ENCODE peak calls at places on chromosomes 4 and X, in six cellular contexts. D is neural crest cell, J is brain microvascular endothelial cell, L is GM10248, X is endodermal cell, O is kidney epithelial cell. Q is an unnamed sample.

GRCh38 chrX:153667931-153668396 is 5.6 kb downstream of the PNCK start:
- DNase-seq in J (peak; percentile 69), O (peak; percentile 10), D (peak; percentile 78), L (peak; percentile 74), X (peak; percentile 93), Q (peak; percentile 89)

GRCh38 chr4:119025440-119025839 is 110.2 kb upstream of the MYOZ2 start:
- DNase-seq in D (no peak), X (no peak), L (no peak), J (peak; percentile 65), O (peak; percentile 56), Q (peak; percentile 60)

GRCh38 chr4:152679414-152680281 is at the start of gene TMEM154:
- DNase-seq in D (peak; percentile 54), O (peak; percentile 62), X (peak; percentile 92), J (peak; percentile 36), L (peak; percentile 67), Q (peak; percentile 63)

GRCh38 chr4:56468097-56468422 is 643 bp downstream of the SRP72 start:
- DNase-seq in L (peak; percentile 38), D (no peak), J (peak; percentile 32), O (no peak), X (peak; percentile 73), Q (peak; percentile 35)

GRCh38 chrX:121365572-121366161 is 318.3 kb downstream of the GLUD2 start:
- DNase-seq in O (no peak), L (no peak), J (no peak), X (peak; percentile 55), D (no peak), Q (no peak)

GRCh38 chrX:153333821-153334653 is at the start of gene ZNF275:
- DNase-seq in L (peak; percentile 89), O (no peak), J (peak; percentile 39), X (peak; percentile 90), D (peak; percentile 66), Q (peak; percentile 87)

GRCh38 chr4:175419120-175419774 is 392.8 kb downstream of the GPM6A start:
- DNase-seq in X (no peak), O (peak; percentile 99), J (peak; percentile 95), L (no peak), D (no peak), Q (no peak)

GRCh38 chrX:10450959-10451355 is 169.4 kb downstream of the MID1 start:
- DNase-seq in J (peak; percentile 5), X (no peak), O (no peak), L (no peak), D (no peak), Q (no peak)

GRCh38 chr4:185711764-185712163 is 100.2 kb downstream of the SORBS2 start:
- DNase-seq in O (no peak), L (no peak), J (peak; percentile 82), X (no peak), D (no peak), Q (peak; percentile 43)

GRCh38 chrX:120336899-120337298 is 25.0 kb upstream of the ATP1B4 start:
- DNase-seq in O (no peak), D (no peak), L (no peak), X (no peak), J (no peak), Q (no peak)

GRCh38 chrX:22246620-22247019 is 26.1 kb upstream of the CBLL2 start:
- DNase-seq in J (no peak), X (no peak), O (no peak), L (no peak), D (no peak), Q (no peak)

GRCh38 chr4:18935956-18936355 is 914.4 kb upstream of the LCORL start:
- DNase-seq in J (no peak), D (no peak), O (peak; percentile 31), L (no peak), X (peak; percentile 62), Q (peak; percentile 6)

GRCh38 chrX:2654436-2655340 is 36.4 kb upstream of the CD99 start:
- DNase-seq in X (peak; percentile 69), L (no peak), J (no peak), O (no peak), D (no peak), Q (no peak)

GRCh38 chr4:15100994-15101695 is 98.9 kb downstream of the CPEB2 start:
- DNase-seq in L (no peak), D (no peak), X (no peak), O (no peak), J (no peak), Q (peak; percentile 24)

DNA sequence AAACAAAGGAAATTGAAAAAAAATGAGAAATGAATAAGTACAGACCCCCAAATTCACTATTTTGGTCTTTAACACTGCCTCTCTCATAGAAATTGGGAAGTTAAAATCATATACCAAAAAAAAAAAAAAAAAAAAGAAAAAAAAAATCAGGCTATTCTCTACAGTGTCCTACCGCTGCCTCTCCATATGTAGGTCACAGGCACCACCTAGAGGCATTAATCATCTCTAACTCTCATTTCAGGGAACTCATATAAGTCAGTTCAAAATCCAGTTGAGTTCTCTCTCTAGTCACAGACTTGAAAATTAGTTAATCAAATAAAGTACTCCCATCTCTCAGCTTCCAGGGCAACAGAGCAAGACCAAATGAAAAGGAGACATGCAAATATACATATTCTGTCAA is 47.9 kb downstream of the COX18 start:
- DNase-seq in D (no peak), J (peak; percentile 54), O (no peak), X (no peak), L (peak; percentile 42), Q (peak; percentile 77)
- TF ChIP-seq CTCF in D (peak; percentile 61), J (peak; percentile 61), O (peak; percentile 25), X (peak; percentile 83), L (peak; percentile 30), Q (peak; percentile 49)

GRCh38 chr4:44725166-44725565 is 1.2 kb downstream of the GNPDA2 start:
- DNase-seq in O (no peak), D (no peak), J (no peak), L (peak; percentile 1), X (no peak), Q (no peak)

GRCh38 chr4:44722001-44722400 is 4.4 kb downstream of the GNPDA2 start:
- DNase-seq in O (no peak), D (no peak), L (no peak), X (no peak), J (no peak), Q (no peak)

GRCh38 chr4:44727471-44727870 is 1.1 kb upstream of the GNPDA2 start:
- DNase-seq in J (no peak), L (no peak), X (no peak), D (no peak), O (no peak), Q (no peak)

GRCh38 chr4:44725861-44726820 is at the start of gene GNPDA2:
- DNase-seq in L (peak; percentile 90), J (peak; percentile 91), X (peak; percentile 93), D (peak; percentile 77), O (peak; percentile 41), Q (peak; percentile 94)
- TF ChIP-seq CTCF in L (peak; percentile 14), J (peak; percentile 38), X (peak; percentile 16), D (no peak), O (peak; percentile 10), Q (peak; percentile 38)

DNA sequence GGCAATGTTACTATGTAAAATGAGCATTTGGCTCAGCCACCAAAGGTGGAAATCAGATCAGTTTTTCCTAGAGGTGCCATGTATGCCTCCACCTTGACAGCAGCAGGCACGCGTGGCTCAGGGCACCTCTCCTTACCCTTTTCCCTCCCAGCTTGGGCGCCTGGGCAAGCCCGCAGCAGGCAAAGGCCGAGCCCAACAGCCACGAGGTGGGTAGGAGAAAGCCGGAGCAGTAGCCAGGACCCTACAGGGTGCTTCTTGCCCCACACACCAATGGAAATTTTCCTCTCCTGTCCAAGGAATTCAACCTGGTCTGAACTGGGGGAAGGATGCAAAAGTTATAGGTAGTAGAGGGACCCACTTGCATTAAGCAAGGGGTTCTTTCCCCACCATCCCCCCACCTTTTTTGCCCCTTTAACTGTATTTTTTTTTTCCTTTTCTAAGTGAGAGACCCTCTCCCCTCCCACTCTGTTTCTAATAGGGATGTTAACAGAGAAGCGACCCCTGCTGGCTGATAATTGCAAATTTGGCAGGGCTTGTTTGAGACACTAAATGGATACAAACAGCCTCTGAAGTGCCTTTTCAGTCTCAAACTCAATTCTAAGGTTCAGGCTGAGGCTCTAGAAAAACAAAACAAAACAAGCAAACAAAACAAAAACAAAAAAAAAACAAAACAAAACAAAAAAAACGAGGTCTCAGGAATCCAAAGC is 895.1 kb downstream of the PCDH18 start:
- DNase-seq in J (peak; percentile 18), D (peak; percentile 44), L (peak; percentile 17), O (no peak), X (peak; percentile 86), Q (peak; percentile 44)
- TF ChIP-seq CTCF in J (peak; percentile 64), D (peak; percentile 62), L (peak; percentile 53), O (peak; percentile 35), X (peak; percentile 79), Q (peak; percentile 52)

DNA sequence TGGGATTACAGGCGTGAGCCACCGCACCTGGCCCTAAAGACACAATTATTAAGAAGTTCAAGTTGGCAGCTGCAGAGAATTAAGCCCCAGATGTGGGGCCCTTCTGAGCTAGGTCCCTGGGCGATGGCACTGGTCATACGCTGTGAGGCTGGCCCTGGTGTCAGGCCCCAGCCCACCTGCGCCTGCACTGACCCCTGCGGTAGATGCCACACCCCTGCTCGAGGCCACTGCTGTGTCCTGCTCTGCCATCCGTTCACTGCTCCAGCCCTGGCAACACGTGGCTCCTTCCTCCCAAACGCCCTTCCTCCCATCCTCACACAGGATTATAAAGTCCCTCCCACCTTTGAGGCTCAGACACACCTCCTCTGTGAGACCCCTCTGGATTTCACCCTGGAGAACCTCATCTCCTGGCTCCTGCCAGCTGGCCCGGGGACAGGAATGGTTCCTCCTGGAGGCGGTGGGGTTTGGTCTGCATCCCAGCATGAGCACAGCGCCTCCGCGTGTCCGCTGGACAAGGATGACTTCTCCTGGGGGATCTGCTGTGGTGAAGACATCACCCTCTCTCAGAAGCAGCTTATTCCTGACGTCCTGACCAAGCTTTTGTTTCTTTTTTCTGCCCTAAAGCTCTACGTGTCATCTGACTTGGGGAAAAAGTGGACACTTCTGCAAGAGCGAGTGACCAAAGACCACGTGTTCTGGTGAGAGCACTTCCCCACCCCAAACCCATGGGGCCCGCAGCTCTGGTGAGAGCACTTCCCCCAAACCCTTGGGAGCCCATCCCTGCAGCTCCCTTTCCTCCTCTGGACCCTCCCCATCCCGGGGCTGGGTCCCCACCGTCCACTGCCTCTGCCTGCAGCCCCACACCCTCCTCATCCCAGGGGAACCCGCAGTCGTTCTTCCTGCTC is 219.0 kb upstream of the PSAPL1 start:
- DNase-seq in O (no peak), L (no peak), D (no peak), J (no peak), X (no peak), Q (no peak)
- TF ChIP-seq CTCF in O (no peak), L (no peak), D (no peak), J (peak; percentile 40), X (peak; percentile 40), Q (peak; percentile 44)